ENCODE peak calls at places on chromosomes 4 and X, in four cellular contexts. W is K562, N is SK-N-SH, C is H1. K is an unnamed sample.

GRCh38 chr4:15238720-15239119 is 189.1 kb upstream of the C1QTNF7 start:
- DNase-seq in N (peak; percentile 65), W (peak; percentile 22), C (no peak), K (peak; percentile 43)

GRCh38 chr4:99062120-99062519 is 26.5 kb downstream of the ADH5 start:
- DNase-seq in N (no peak), W (no peak), C (no peak), K (no peak)

GRCh38 chr4:186201535-186202230 is 10.3 kb downstream of the CYP4V2 start:
- DNase-seq in C (no peak), N (peak; percentile 60), W (peak; percentile 39), K (peak; percentile 53)

GRCh38 chr4:139651282-139652194 is 14.1 kb upstream of the MGST2 start:
- DNase-seq in N (peak; percentile 64), C (no peak), W (peak; percentile 72), K (peak; percentile 73)

GRCh38 chrX:20060961-20061868 is 55.5 kb downstream of the MAP7D2 start:
- DNase-seq in C (no peak), W (no peak), N (no peak), K (no peak)

GRCh38 chr4:123415977-123416376 is 19.4 kb downstream of the SPRY1 start:
- DNase-seq in N (no peak), W (peak; percentile 15), C (no peak), K (no peak)

GRCh38 chr4:31107362-31107761 is 387.2 kb downstream of the PCDH7 start:
- DNase-seq in N (no peak), W (no peak), C (no peak), K (no peak)

GRCh38 chrX:153490217-153490616 is 4.6 kb upstream of the BGN start:
- DNase-seq in C (no peak), N (peak; percentile 64), W (no peak), K (no peak)

GRCh38 chr4:142743071-142743825 is 102.9 kb downstream of the INPP4B start:
- DNase-seq in W (no peak), N (no peak), C (no peak), K (no peak)

GRCh38 chr4:38237139-38237538 is 276.9 kb downstream of the PTTG2 start:
- DNase-seq in N (no peak), C (no peak), W (no peak), K (no peak)

GRCh38 chrX:24396236-24396929 is 35.9 kb downstream of the SUPT20HL1 start:
- DNase-seq in C (no peak), N (no peak), W (no peak), K (no peak)

GRCh38 chr4:3720461-3720860 is 45.7 kb upstream of the ADRA2C start:
- DNase-seq in N (no peak), W (no peak), C (no peak), K (no peak)

GRCh38 chr4:166501941-166502382 is 628.9 kb downstream of the TLL1 start:
- DNase-seq in C (peak; percentile 56), W (no peak), N (peak; percentile 38), K (peak; percentile 74)

GRCh38 chr4:107444-108429 is 16.6 kb upstream of the ZNF718 start:
- DNase-seq in C (no peak), W (no peak), N (peak; percentile 56), K (peak; percentile 51)

GRCh38 chr4:76725039-76725438 is 172.9 kb downstream of the SOWAHB start:
- DNase-seq in C (no peak), W (no peak), N (no peak), K (no peak)

GRCh38 chr4:616911-617643 is 8.3 kb upstream of the PDE6B start:
- DNase-seq in W (no peak), C (no peak), N (no peak), K (no peak)

GRCh38 chrX:153526040-153526439 is 8.6 kb downstream of the ATP2B3 start:
- DNase-seq in N (peak; percentile 81), C (no peak), W (peak; percentile 27), K (no peak)

GRCh38 chrX:109742722-109743121 is 9.7 kb upstream of the ACSL4 start:
- DNase-seq in W (no peak), N (no peak), C (no peak), K (no peak)

GRCh38 chrX:103656623-103657022 is 27.8 kb downstream of the TCEAL1 start:
- DNase-seq in W (no peak), C (no peak), N (no peak), K (no peak)

GRCh38 chr4:7546809-7547367 is 112.2 kb upstream of the PSAPL1 start:
- DNase-seq in C (no peak), W (no peak), N (no peak), K (no peak)

GRCh38 chr4:141680060-141680459 is 43.7 kb downstream of the IL15 start:
- DNase-seq in C (no peak), N (peak; percentile 48), W (no peak), K (no peak)

DNA sequence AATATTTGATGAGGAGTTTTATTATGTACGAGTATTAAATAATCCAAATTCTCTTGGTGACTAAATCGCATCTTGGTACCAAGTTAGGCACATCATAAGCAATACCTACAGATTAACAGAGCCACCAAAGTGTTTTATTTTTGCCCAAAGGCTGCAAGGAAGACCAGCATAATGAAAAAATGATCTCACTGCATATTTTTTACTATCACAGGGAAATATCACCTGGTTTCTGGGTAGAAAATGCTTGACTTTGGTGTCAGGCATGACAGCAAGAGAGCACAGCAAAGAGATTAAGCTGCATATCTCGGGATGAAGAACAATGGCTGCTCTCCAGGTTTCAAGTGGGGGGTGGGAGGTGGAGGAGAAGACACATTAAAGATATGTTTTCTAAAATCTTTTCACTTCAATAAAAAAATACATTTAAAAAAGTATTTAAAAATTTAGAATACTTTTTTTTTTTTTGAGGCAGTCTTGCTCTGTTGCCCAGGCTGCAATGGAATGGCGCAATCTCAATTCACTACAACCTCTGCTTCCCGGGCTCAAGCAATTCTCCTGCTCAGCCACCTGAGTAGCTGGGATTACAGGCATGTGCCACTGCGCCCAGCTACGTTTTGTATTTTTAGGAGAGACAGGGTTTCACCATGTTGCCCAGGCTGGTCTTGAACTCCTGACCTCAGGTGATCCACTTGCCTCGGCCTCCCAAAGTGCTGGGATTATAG is 86.1 kb downstream of the FRYL start:
- DNase-seq in C (no peak), N (no peak), W (no peak), K (no peak)
- TF ChIP-seq TEAD4 in C (no peak), N (no peak), W (no peak), K (no peak)

GRCh38 chr4:147822128-147822527 is 90.2 kb downstream of the ARHGAP10 start:
- DNase-seq in N (no peak), C (no peak), W (no peak), K (no peak)
- TF ChIP-seq USF2 in N (no peak), C (no peak), W (no peak), K (no peak)

GRCh38 chr4:165152527-165152926 is 39.9 kb upstream of the TMEM192 start:
- DNase-seq in W (no peak), N (no peak), C (no peak), K (no peak)

GRCh38 chr4:165156906-165157305 is 44.2 kb upstream of the TMEM192 start:
- DNase-seq in C (no peak), W (no peak), N (no peak), K (no peak)

GRCh38 chr4:165154482-165154881 is 41.8 kb upstream of the TMEM192 start:
- DNase-seq in W (no peak), N (no peak), C (no peak), K (no peak)

GRCh38 chr4:165150545-165150944 is 37.9 kb upstream of the TMEM192 start:
- DNase-seq in C (no peak), W (no peak), N (no peak), K (no peak)

GRCh38 chr4:165151734-165152133 is 39.1 kb upstream of the TMEM192 start:
- DNase-seq in W (no peak), C (no peak), N (no peak), K (no peak)
- TF ChIP-seq CTCF in W (no peak), C (no peak), N (no peak), K (no peak)

GRCh38 chr4:136861081-136861480 is 671.2 kb downstream of the PCDH18 start:
- DNase-seq in W (no peak), N (no peak), C (no peak), K (no peak)
- TF ChIP-seq TEAD4 in W (no peak), N (no peak), C (no peak), K (no peak)

GRCh38 chr4:137952116-137952515 is 290.0 kb downstream of the SLC7A11 start:
- DNase-seq in C (no peak), N (no peak), W (no peak), K (no peak)
- TF ChIP-seq USF2 in C (no peak), N (no peak), W (no peak), K (no peak)

GRCh38 chr4:147194107-147194506 is 248.4 kb upstream of the TTC29 start:
- DNase-seq in C (no peak), N (no peak), W (no peak), K (no peak)
- TF ChIP-seq CTCF in C (no peak), N (no peak), W (no peak), K (no peak)